ENCODE peak calls at places on chromosomes 4 and X, in eight cellular contexts. R, H, G, U, K, W, Q and J are unnamed samples.

GRCh38 chr4:112060212-112060611 is 85.0 kb upstream of the FAM241A start:
- DNase-seq in K (no peak), R (no peak), Q (no peak), H (peak; percentile 23), W (no peak), U (peak; percentile 14), G (no peak), J (no peak)

GRCh38 chr4:76375703-76376102 is 45.2 kb downstream of the CCDC158 start:
- DNase-seq in R (no peak), U (no peak), K (no peak), H (no peak), Q (no peak), G (no peak), W (no peak), J (no peak)

GRCh38 chr4:1199556-1200331 is 27.4 kb upstream of the SPON2 start:
- DNase-seq in Q (no peak), H (peak; percentile 41), U (no peak), G (peak; percentile 24), K (no peak), W (peak; percentile 18), R (no peak), J (no peak)

GRCh38 chr4:17921451-17921850 is 100.1 kb downstream of the LCORL start:
- DNase-seq in K (no peak), G (no peak), W (no peak), Q (no peak), H (no peak), U (no peak), R (no peak), J (no peak)

GRCh38 chr4:53942712-53943111 is 121.7 kb downstream of the CHIC2 start:
- DNase-seq in R (no peak), W (no peak), G (no peak), Q (no peak), K (no peak), U (no peak), H (no peak), J (no peak)

GRCh38 chr4:83724488-83725060 is 188.7 kb downstream of the GPAT3 start:
- DNase-seq in R (no peak), U (no peak), H (no peak), K (no peak), W (no peak), Q (no peak), G (no peak), J (no peak)

GRCh38 chr4:181959121-181959520 is 284.1 kb upstream of the TENM3 start:
- DNase-seq in Q (no peak), U (no peak), H (no peak), R (peak; percentile 94), G (no peak), W (no peak), K (no peak), J (no peak)

GRCh38 chr4:121256887-121257426 is 92.8 kb upstream of the TNIP3 start:
- DNase-seq in R (peak; percentile 18), Q (no peak), K (no peak), G (no peak), H (no peak), W (peak; percentile 24), U (no peak), J (no peak)

GRCh38 chr4:136463941-136464340 is 1068.4 kb downstream of the PCDH18 start:
- DNase-seq in W (no peak), H (no peak), G (no peak), Q (no peak), K (no peak), R (no peak), U (no peak), J (no peak)

GRCh38 chrX:134572816-134573682 is 85.2 kb downstream of the PLAC1 start:
- DNase-seq in H (no peak), W (no peak), Q (no peak), G (no peak), U (no peak), R (peak; percentile 53), K (no peak), J (no peak)

GRCh38 chrX:25721564-25721963 is 416.6 kb upstream of the MAGEB18 start:
- DNase-seq in H (no peak), U (peak; percentile 0), K (no peak), G (no peak), R (no peak), W (no peak), Q (no peak), J (no peak)

GRCh38 chr4:8582436-8582835 is 2.2 kb downstream of the GPR78 start:
- DNase-seq in K (no peak), H (peak; percentile 23), U (no peak), R (no peak), G (no peak), Q (no peak), W (no peak), J (no peak)

GRCh38 chr4:8582016-8582415 is 1.8 kb downstream of the GPR78 start:
- DNase-seq in K (no peak), Q (no peak), U (no peak), R (no peak), G (no peak), H (no peak), W (no peak), J (no peak)

GRCh38 chr4:8581094-8581861 is 1.1 kb downstream of the GPR78 start:
- DNase-seq in G (no peak), W (no peak), R (no peak), K (no peak), U (no peak), H (peak; percentile 63), Q (no peak), J (no peak)

GRCh38 chr4:8583655-8584025 is 3.4 kb downstream of the GPR78 start:
- DNase-seq in R (no peak), Q (no peak), K (no peak), G (no peak), U (no peak), W (no peak), H (peak; percentile 9), J (no peak)

DNA sequence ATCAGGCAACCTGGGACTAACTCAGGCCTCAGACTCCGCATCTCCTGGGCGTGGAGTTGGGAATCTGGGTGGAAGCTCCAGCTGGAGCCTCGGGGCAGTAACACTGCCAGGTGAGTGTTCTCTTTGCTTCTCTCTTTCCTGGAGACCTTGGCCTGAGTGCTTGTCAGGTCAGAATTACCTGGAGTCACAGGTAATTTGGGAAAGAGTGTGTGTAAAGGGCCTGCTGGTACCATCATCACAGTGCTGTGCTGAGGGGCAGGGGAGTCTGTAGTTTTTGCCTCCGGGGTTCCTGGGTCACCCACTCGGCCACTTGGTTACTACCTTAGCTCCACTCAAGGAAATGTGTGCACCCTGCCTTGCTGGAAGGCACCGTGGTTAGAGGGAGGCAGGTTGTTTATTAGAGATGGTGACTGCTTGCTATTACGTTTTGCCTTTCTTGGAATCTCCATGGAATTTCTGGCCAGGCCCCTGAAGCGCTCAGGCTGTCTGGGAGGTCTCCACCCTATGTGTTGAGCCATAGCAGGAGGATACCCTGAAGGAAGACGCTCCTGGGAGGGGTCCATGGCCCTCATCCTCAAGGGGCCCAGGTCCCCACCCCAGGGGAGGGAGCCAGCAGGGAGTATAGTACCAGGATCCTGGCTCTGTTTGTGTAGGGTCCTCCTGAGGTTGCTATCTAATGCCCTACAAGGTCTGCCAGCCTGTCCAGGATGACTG is 2.9 kb downstream of the GPR78 start:
- DNase-seq in R (no peak), H (peak; percentile 24), G (no peak), K (no peak), W (no peak), U (no peak), Q (no peak), J (no peak)
- H3K27me3 ChIP-seq in R (peaks cover 7% of the 10 kb centered on the region), H (peaks cover 10% of the 10 kb centered on the region), G (peaks cover 9% of the 10 kb centered on the region), K (peaks cover 16% of the 10 kb centered on the region), W (no peaks in the 10 kb centered on the region), U (peaks cover 3% of the 10 kb centered on the region), Q (peaks cover 14% of the 10 kb centered on the region), J (peaks cover 58% of the 10 kb centered on the region)

DNA sequence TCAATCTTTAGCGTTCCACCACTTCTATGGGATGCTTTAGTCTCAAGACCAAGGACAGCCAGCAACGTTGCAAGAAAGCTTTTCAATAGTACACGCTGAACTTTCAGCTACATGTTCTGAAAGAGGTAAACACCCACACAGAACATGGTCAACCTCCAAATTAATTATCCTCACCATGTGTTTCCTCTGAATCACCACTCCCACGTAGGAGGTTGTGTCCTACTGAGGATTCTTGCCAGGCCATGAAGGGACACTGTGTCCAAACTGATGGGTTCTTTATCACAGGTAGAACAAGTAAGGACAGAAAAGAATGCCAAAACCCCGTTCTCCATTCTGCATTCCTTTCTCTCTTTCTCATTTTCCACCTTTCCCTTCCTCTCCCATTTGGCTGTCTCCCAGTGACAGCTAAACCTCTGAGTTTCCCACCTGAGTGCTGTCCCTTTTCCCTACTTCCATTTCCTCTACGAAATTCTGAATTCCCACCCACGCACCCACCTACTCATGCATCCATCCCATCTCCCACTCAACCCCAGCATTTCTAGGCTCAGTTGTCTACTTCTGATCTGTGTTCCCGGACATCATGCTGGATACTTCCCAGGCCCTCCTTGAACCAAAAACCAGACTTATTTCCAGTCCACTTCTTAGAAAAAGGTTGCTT is 29.0 kb upstream of the GPM6B start:
- DNase-seq in R (peak; percentile 47), Q (no peak), U (no peak), K (no peak), G (no peak), W (no peak), H (no peak), J (no peak)
- H3K27me3 ChIP-seq in R (no peaks in the 10 kb centered on the region), Q (no peaks in the 10 kb centered on the region), U (no peaks in the 10 kb centered on the region), K (no peaks in the 10 kb centered on the region), G (no peaks in the 10 kb centered on the region), W (no peaks in the 10 kb centered on the region), H (no peaks in the 10 kb centered on the region), J (no peaks in the 10 kb centered on the region)

GRCh38 chr4:133152801-133153526 is 3.9 kb downstream of the PCDH10 start:
- DNase-seq in G (peak; percentile 22), K (no peak), U (no peak), H (peak; percentile 13), R (peak; percentile 60), W (no peak), Q (no peak), J (no peak)
- H3K27me3 ChIP-seq in G (peaks cover 38% of the 10 kb centered on the region), K (peaks cover 56% of the 10 kb centered on the region), U (peaks cover 9% of the 10 kb centered on the region), H (peaks cover 56% of the 10 kb centered on the region), R (peaks cover 3% of the 10 kb centered on the region), W (no peaks in the 10 kb centered on the region), Q (peaks cover 37% of the 10 kb centered on the region), J (peaks cover 45% of the 10 kb centered on the region)

GRCh38 chr4:41865306-41865980 is 69.8 kb upstream of the TMEM33 start:
- DNase-seq in H (peak; percentile 60), U (no peak), G (peak; percentile 41), R (no peak), W (no peak), Q (peak; percentile 48), K (no peak), J (no peak)

GRCh38 chr4:41866799-41867677 is 68.2 kb upstream of the TMEM33 start:
- DNase-seq in G (peak; percentile 57), U (no peak), K (no peak), R (no peak), W (no peak), H (peak; percentile 64), Q (no peak), J (no peak)

DNA sequence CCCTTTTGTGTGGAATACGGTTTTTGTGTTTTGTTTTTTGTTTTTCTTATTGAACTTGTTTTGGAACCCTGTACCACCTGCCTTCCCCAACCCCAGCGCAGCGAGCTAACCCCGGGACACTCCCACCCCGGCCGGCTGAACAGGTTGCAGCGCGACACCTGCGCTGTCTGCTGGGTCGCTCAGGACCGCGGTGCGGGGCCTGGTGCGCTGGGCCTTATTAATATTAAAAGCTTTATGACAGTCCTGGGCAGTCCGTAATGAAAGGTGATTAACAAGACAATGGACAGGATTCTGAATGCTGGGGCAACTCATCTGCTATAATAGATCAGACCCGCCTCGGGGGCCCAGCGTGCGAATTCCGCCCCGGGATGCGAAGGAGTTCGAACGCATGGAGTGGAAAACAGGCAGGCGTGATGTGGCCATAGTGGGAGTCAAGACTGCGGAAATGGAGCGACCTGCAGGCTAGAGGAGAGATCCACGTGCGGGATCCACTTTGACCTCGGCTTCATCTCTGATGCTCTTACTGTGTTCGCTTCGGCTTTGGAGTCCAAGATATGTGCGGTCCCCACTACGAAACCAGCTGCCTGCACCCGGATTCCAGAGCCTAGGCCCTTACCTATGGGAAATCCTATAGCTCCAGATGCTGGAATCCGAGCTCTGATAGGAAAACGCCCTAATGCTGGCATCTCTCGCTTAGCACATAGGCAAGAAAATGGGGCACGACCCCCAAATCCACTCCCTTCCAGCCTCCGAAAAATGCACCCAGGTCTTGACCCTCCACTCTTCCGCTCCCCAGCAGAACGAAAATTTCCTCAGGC is 69.0 kb upstream of the TMEM33 start:
- DNase-seq in G (peak; percentile 37), Q (no peak), R (no peak), K (no peak), W (no peak), H (peak; percentile 49), U (no peak), J (no peak)
- H3K27me3 ChIP-seq in G (peaks cover 55% of the 10 kb centered on the region), Q (peaks cover 27% of the 10 kb centered on the region), R (peaks cover 41% of the 10 kb centered on the region), K (peaks cover 75% of the 10 kb centered on the region), W (no peaks in the 10 kb centered on the region), H (peaks cover 91% of the 10 kb centered on the region), U (peaks cover 24% of the 10 kb centered on the region), J (peaks cover 54% of the 10 kb centered on the region)